ENCODE peak calls at places on chromosomes 5 and 9, in eight cellular contexts. C is activated CD8-positive, alpha-beta T cell treated with anti-CD3 and anti-CD28 coated beads for 36 hours; Q is left ventricle myocardium superior; O is T-cell; T is RWPE2; H is activated T-cell treated with anti-CD3 and anti-CD28 coated beads, Interleukin-2, amount 50 U/mL, for 4 hours; U is Right ventricle myocardium superior; Y is upper lobe of right lung. E is an unnamed sample.

GRCh38 chr5:54988817-54989216 is 3.4 kb upstream of the ESM1 start:
- ATAC-seq in O (peak; percentile 73), C (no peak), Q (no peak), Y (no peak), T (no peak), U (no peak), H (no peak), E (no peak)

GRCh38 chr9:34025062-34025461 is 23.6 kb downstream of the UBAP2 start:
- ATAC-seq in Q (peak; percentile 93), C (no peak), T (no peak), H (no peak), U (peak; percentile 92), Y (peak; percentile 49), O (no peak), E (no peak)

GRCh38 chr9:123251324-123251723 is 17.1 kb downstream of the STRBP start:
- ATAC-seq in Y (no peak), O (no peak), H (no peak), U (peak; percentile 36), Q (peak; percentile 43), T (no peak), C (no peak), E (no peak)

GRCh38 chr5:74164725-74165226 is 475.8 kb downstream of the ENC1 start:
- ATAC-seq in O (no peak), H (no peak), Y (no peak), Q (peak; percentile 94), T (no peak), U (peak; percentile 85), C (no peak), E (no peak)

GRCh38 chr9:92035687-92036410 is 79.4 kb downstream of the SPTLC1 start:
- ATAC-seq in C (no peak), Y (no peak), H (no peak), Q (peak; percentile 93), T (no peak), U (peak; percentile 92), O (no peak), E (no peak)

GRCh38 chr5:73137575-73138530 is 17.5 kb downstream of the TMEM171 start:
- ATAC-seq in O (no peak), C (no peak), U (no peak), Q (no peak), H (no peak), Y (no peak), T (peak; percentile 24), E (no peak)

GRCh38 chr5:57862471-57863282 is 380.1 kb upstream of the ACTBL2 start:
- ATAC-seq in C (no peak), Q (peak; percentile 94), H (no peak), T (peak; percentile 55), Y (no peak), O (no peak), U (peak; percentile 94), E (no peak)

GRCh38 chr9:126613656-126614055 is at the start of gene LMX1B:
- ATAC-seq in O (no peak), C (no peak), T (no peak), Y (no peak), U (no peak), Q (no peak), H (no peak), E (no peak)

GRCh38 chr5:991472-992267 is 16.9 kb upstream of the NKD2 start:
- ATAC-seq in H (no peak), O (no peak), Q (no peak), C (no peak), U (no peak), Y (no peak), T (no peak), E (no peak)

GRCh38 chr5:153358315-153358976 is 132.0 kb upstream of the GRIA1 start:
- ATAC-seq in H (peak; percentile 58), Q (no peak), O (no peak), U (no peak), T (no peak), C (peak; percentile 34), Y (no peak), E (peak; percentile 68)

GRCh38 chr5:172078726-172079345 is 72.4 kb upstream of the FBXW11 start:
- ATAC-seq in C (peak; percentile 54), H (peak; percentile 43), O (peak; percentile 23), Q (peak; percentile 84), T (peak; percentile 10), Y (peak; percentile 92), U (peak; percentile 77), E (peak; percentile 44)

GRCh38 chr9:7121664-7122063 is 363.9 kb downstream of the KDM4C start:
- ATAC-seq in O (no peak), Q (no peak), Y (no peak), U (no peak), C (no peak), T (no peak), H (no peak), E (no peak)

GRCh38 chr9:14482856-14483255 is 168.9 kb upstream of the NFIB start:
- ATAC-seq in O (no peak), Y (no peak), C (no peak), Q (no peak), H (no peak), U (no peak), T (no peak), E (no peak)

GRCh38 chr5:133508845-133509741 is 103.2 kb downstream of the FSTL4 start:
- ATAC-seq in Y (peak; percentile 60), H (no peak), T (no peak), O (no peak), Q (no peak), U (no peak), C (no peak), E (peak; percentile 35)

GRCh38 chr9:95124582-95125359 is 192.7 kb downstream of the FANCC start:
- ATAC-seq in C (no peak), Y (peak; percentile 34), U (no peak), O (no peak), T (no peak), H (no peak), Q (peak; percentile 20), E (no peak)

GRCh38 chr9:3708751-3709150 is 182.9 kb upstream of the RFX3 start:
- ATAC-seq in O (no peak), U (no peak), T (no peak), Y (no peak), Q (no peak), C (no peak), H (no peak), E (no peak)

GRCh38 chr5:139636207-139636792 is 11.8 kb upstream of the CXXC5 start:
- ATAC-seq in T (peak; percentile 16), Q (no peak), U (no peak), O (peak; percentile 73), C (peak; percentile 74), Y (no peak), H (peak; percentile 57), E (peak; percentile 61)

GRCh38 chr9:131840751-131841702 is 101.2 kb upstream of the RAPGEF1 start:
- ATAC-seq in T (no peak), H (no peak), U (no peak), Q (no peak), O (no peak), Y (no peak), C (no peak), E (no peak)

GRCh38 chr9:70392189-70392588 is 22.3 kb downstream of the KLF9 start:
- ATAC-seq in Q (peak; percentile 31), C (peak; percentile 59), O (no peak), U (peak; percentile 53), H (no peak), Y (peak; percentile 67), T (peak; percentile 35), E (peak; percentile 34)

GRCh38 chr5:65047948-65048690 is 279.4 kb downstream of the CWC27 start:
- ATAC-seq in T (no peak), Q (no peak), H (no peak), U (no peak), C (peak; percentile 27), O (no peak), Y (no peak), E (peak; percentile 9)

GRCh38 chr5:77239126-77239741 is 28.8 kb downstream of the PDE8B start:
- ATAC-seq in Q (no peak), U (no peak), Y (no peak), C (no peak), T (peak; percentile 40), H (no peak), O (no peak), E (no peak)

GRCh38 chr5:171692106-171692505 is 93.5 kb upstream of the SMIM23 start:
- ATAC-seq in U (no peak), T (no peak), C (no peak), H (no peak), Y (no peak), Q (peak; percentile 37), O (no peak), E (no peak)

GRCh38 chr5:135106610-135107009 is 72.6 kb upstream of the PITX1 start:
- ATAC-seq in T (peak; percentile 88), U (no peak), Y (no peak), O (no peak), Q (no peak), C (no peak), H (no peak), E (no peak)

GRCh38 chr5:104708027-104708426 is 1145.4 kb upstream of the NUDT12 start:
- ATAC-seq in Q (no peak), T (no peak), U (no peak), O (no peak), Y (no peak), H (no peak), C (no peak), E (no peak)

GRCh38 chr5:31771045-31771444 is 132.1 kb downstream of the PDZD2 start:
- ATAC-seq in C (no peak), Y (no peak), H (no peak), U (no peak), Q (no peak), T (no peak), O (no peak), E (peak; percentile 55)

GRCh38 chr5:90293931-90294330 is 115.6 kb downstream of the CETN3 start:
- ATAC-seq in Q (no peak), U (no peak), O (no peak), T (peak; percentile 70), H (no peak), C (no peak), Y (no peak), E (no peak)

GRCh38 chr5:158903006-158903405 is 196.7 kb downstream of the EBF1 start:
- ATAC-seq in H (no peak), O (no peak), Y (no peak), C (no peak), U (no peak), T (no peak), Q (no peak), E (no peak)

GRCh38 chr9:96782241-96782640 is 4.4 kb upstream of the ZNF510 start:
- ATAC-seq in C (peak; percentile 62), H (peak; percentile 54), U (no peak), T (no peak), O (no peak), Y (no peak), Q (no peak), E (peak; percentile 78)

GRCh38 chr9:15211160-15211993 is 95.6 kb downstream of the TTC39B start:
- ATAC-seq in Y (peak; percentile 92), H (peak; percentile 55), O (peak; percentile 55), U (peak; percentile 86), Q (peak; percentile 75), T (peak; percentile 31), C (peak; percentile 70), E (no peak)

E was measured in activated T-helper 17 cell treated with anti-CD3 and anti-CD28 coated beads, Interleukin-2, amount 50 U/mL, for 72 hours.